ENCODE peak calls at places on chromosomes 13 and 19, in nine cellular contexts. B, H, N, Z, U, P, D, M and L are unnamed samples.
A peak's percentile ranks its signal among the peaks of the same experiment; 100 is the strongest.

GRCh38 chr19:19588546-19588945 is 29.9 kb downstream of the PBX4 start:
- DNase-seq in P (no peak), N (no peak), Z (no peak), U (no peak), D (no peak), H (no peak), M (no peak), B (no peak), L (peak; percentile 63)

GRCh38 chr19:6667114-6667627 is 2.8 kb downstream of the TNFSF14 start:
- DNase-seq in N (no peak), M (no peak), Z (no peak), U (no peak), B (peak; percentile 65), D (no peak), P (peak; percentile 40), H (no peak), L (no peak)

GRCh38 chr13:21735621-21736401 is 64.9 kb downstream of the FGF9 start:
- DNase-seq in U (no peak), Z (no peak), N (no peak), M (peak; percentile 17), P (no peak), H (peak; percentile 23), B (no peak), D (no peak), L (no peak)

GRCh38 chr13:33033361-33033812 is 17.2 kb downstream of the KL start:
- DNase-seq in D (no peak), M (no peak), P (peak; percentile 24), N (no peak), H (no peak), Z (no peak), B (peak; percentile 39), U (peak; percentile 6), L (no peak)

GRCh38 chr19:49125025-49125731 is 5.8 kb downstream of the PPFIA3 start:
- DNase-seq in D (no peak), N (no peak), M (no peak), U (no peak), B (peak; percentile 89), H (no peak), P (no peak), Z (no peak), L (no peak)

GRCh38 chr19:2180881-2181617 is 17.3 kb downstream of the DOT1L start:
- DNase-seq in D (no peak), U (no peak), B (no peak), M (no peak), P (no peak), N (no peak), Z (no peak), H (no peak), L (no peak)

GRCh38 chr19:18710186-18710585 is 26.7 kb downstream of the CRTC1 start:
- DNase-seq in Z (no peak), N (no peak), B (no peak), U (no peak), H (no peak), M (no peak), D (no peak), P (no peak), L (no peak)

GRCh38 chr19:35267818-35268545 is 780 bp upstream of the USF2 start:
- DNase-seq in M (peak; percentile 78), H (peak; percentile 75), Z (peak; percentile 48), P (peak; percentile 72), U (peak; percentile 80), B (peak; percentile 82), N (peak; percentile 63), D (no peak), L (peak; percentile 67)

GRCh38 chr19:21587117-21587461 is 81.7 kb downstream of the ZNF429 start:
- DNase-seq in N (no peak), Z (no peak), M (peak; percentile 58), B (no peak), P (no peak), U (no peak), D (no peak), H (no peak), L (no peak)

GRCh38 chr19:39915101-39915847 is 19.2 kb downstream of the FCGBP start:
- DNase-seq in P (no peak), D (no peak), M (no peak), H (no peak), Z (no peak), B (no peak), N (no peak), U (no peak), L (no peak)

GRCh38 chr19:35822579-35822978 is 9.9 kb upstream of the PRODH2 start:
- DNase-seq in U (no peak), M (no peak), B (no peak), Z (no peak), P (no peak), N (no peak), D (no peak), H (no peak), L (no peak)

GRCh38 chr13:37481858-37482227 is 116.7 kb downstream of the POSTN start:
- DNase-seq in H (no peak), D (no peak), M (no peak), U (no peak), N (no peak), Z (no peak), P (no peak), B (no peak), L (no peak)

GRCh38 chr13:30346159-30346788 is 38.9 kb upstream of the KATNAL1 start:
- DNase-seq in M (peak; percentile 22), U (peak; percentile 71), H (no peak), D (no peak), Z (no peak), B (no peak), N (no peak), P (peak; percentile 65), L (peak; percentile 60)

GRCh38 chr13:75217949-75218348 is 264.0 kb downstream of the TBC1D4 start:
- DNase-seq in M (no peak), N (peak; percentile 40), U (no peak), Z (no peak), H (no peak), D (no peak), P (no peak), B (no peak), L (peak; percentile 7)

GRCh38 chr13:26541041-26541440 is 16.4 kb upstream of the WASF3 start:
- DNase-seq in M (no peak), B (no peak), P (no peak), Z (no peak), H (no peak), N (no peak), D (no peak), U (no peak), L (no peak)

GRCh38 chr19:46970815-46971214 is 48.8 kb upstream of the NPAS1 start:
- DNase-seq in N (peak; percentile 93), P (no peak), H (no peak), D (no peak), U (no peak), B (no peak), M (no peak), Z (no peak), L (no peak)

GRCh38 chr19:10543059-10543419 is 665 bp upstream of the ATG4D start:
- DNase-seq in H (no peak), N (no peak), M (no peak), P (no peak), U (no peak), Z (no peak), B (no peak), D (no peak), L (no peak)

GRCh38 chr13:72565893-72566292 is 161.5 kb downstream of the MZT1 start:
- DNase-seq in N (peak; percentile 47), P (no peak), U (no peak), M (no peak), B (peak; percentile 67), H (no peak), Z (no peak), D (no peak), L (no peak)

GRCh38 chr13:87078947-87079795 is 592.0 kb upstream of the SLITRK5 start:
- DNase-seq in B (no peak), D (no peak), P (no peak), Z (no peak), U (no peak), M (no peak), N (no peak), H (no peak), L (no peak)

GRCh38 chr13:65551208-65551607 is 1678.9 kb downstream of the PCDH9 start:
- DNase-seq in P (no peak), H (no peak), B (no peak), Z (no peak), M (no peak), N (no peak), U (no peak), D (no peak), L (no peak)

GRCh38 chr13:62512194-62513141 is 1096.8 kb upstream of the PCDH20 start:
- DNase-seq in M (peak; percentile 63), D (no peak), B (peak; percentile 62), P (no peak), H (no peak), N (peak; percentile 18), U (no peak), Z (no peak), L (no peak)

GRCh38 chr13:113183450-113184129 is 24.9 kb downstream of the PCID2 start:
- DNase-seq in H (no peak), M (no peak), D (no peak), P (no peak), B (no peak), Z (no peak), N (peak; percentile 33), U (no peak), L (no peak)
- H3K36me3 ChIP-seq in H (no peaks in the 10 kb centered on the region), M (peaks cover 24% of the 10 kb centered on the region), D (peaks cover 57% of the 10 kb centered on the region), P (peaks cover 39% of the 10 kb centered on the region), B (peaks cover 33% of the 10 kb centered on the region), Z (peaks cover 88% of the 10 kb centered on the region), N (peaks cover 18% of the 10 kb centered on the region), U (peaks cover 74% of the 10 kb centered on the region), L (peaks cover 33% of the 10 kb centered on the region)

GRCh38 chr13:101935828-101936227 is 466.0 kb downstream of the FGF14 start:
- DNase-seq in M (no peak), U (no peak), D (no peak), B (no peak), P (no peak), N (no peak), Z (no peak), H (no peak), L (no peak)
- H3K4me1 ChIP-seq in M (no peaks in the 10 kb centered on the region), U (no peaks in the 10 kb centered on the region), D (no peaks in the 10 kb centered on the region), B (no peaks in the 10 kb centered on the region), P (no peaks in the 10 kb centered on the region), N (no peaks in the 10 kb centered on the region), Z (no peaks in the 10 kb centered on the region), H (no peaks in the 10 kb centered on the region), L (no peaks in the 10 kb centered on the region)

DNA sequence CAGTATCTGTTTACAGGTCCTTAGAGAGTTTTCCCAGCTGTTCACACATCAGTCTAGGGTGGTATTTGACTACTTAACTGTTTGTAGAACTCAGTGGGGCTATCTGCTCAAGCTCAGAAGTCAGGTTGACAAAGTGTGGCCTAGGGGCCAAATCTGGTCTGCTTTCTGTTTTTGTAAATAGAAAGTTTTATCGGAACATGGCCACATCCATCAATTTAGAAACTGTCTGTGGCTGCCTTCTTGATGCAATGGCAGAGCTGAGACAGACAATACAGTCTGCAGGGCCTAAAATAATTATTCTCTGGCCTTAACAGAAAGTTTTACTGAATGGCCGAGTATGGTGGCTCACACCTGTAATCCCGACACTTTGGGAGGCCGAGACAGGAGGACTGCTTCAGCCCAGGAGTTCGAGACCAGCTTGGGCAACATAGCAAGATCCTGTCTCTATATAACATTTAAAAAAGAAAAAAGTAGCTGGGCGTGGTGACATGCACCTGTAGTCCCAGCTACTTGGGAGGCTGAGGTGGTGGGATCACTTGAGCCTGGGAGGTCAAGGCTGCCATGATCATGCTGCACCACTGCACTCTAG is 2.4 kb downstream of the SMG9 start:
- DNase-seq in H (no peak), Z (no peak), U (no peak), P (no peak), D (no peak), M (no peak), B (no peak), N (peak; percentile 19), L (no peak)
- H3K27ac ChIP-seq in H (no peak overlapping the region), Z (no peak overlapping the region), U (peak overlapping the region; percentile 99), P (no peak overlapping the region), D (no peak overlapping the region), M (no peak overlapping the region), B (peak overlapping the region; percentile 99), N (peak overlapping the region; percentile 94), L (peak overlapping the region; percentile 19)

GRCh38 chr13:113322043-113322461 is 25.0 kb downstream of the LAMP1 start:
- DNase-seq in H (no peak), B (no peak), P (no peak), U (no peak), D (no peak), N (no peak), Z (no peak), M (no peak), L (no peak)
- H3K36me3 ChIP-seq in H (no peaks in the 10 kb centered on the region), B (peaks cover 57% of the 10 kb centered on the region), P (peaks cover 33% of the 10 kb centered on the region), U (peaks cover 71% of the 10 kb centered on the region), D (peaks cover 53% of the 10 kb centered on the region), N (peaks cover 78% of the 10 kb centered on the region), Z (peaks cover 88% of the 10 kb centered on the region), M (peaks cover 31% of the 10 kb centered on the region), L (peaks cover 14% of the 10 kb centered on the region)